ENCODE peak calls at places on chromosomes 11 and 22, in eight cellular contexts. U is tibial nerve, S is ovary, C is stomach, X is transverse colon, F is sigmoid colon, W is Peyer's patch, D is adrenal gland. R is an unnamed sample. For H3K36me3, the result is how much of the 10 kb centered on the place peaks cover.

GRCh38 chr11:86747801-86748200 is 52.5 kb upstream of the PRSS23 start:
- DNase-seq in U (no peak), S (no peak), C (no peak), X (no peak), F (no peak), W (no peak), D (no peak), R (no peak)

GRCh38 chr11:7892751-7893356 is 38.2 kb downstream of the OR10A6 start:
- DNase-seq in U (no peak), S (no peak), C (no peak), X (no peak), F (no peak), W (no peak), D (peak), R (no peak)

GRCh38 chr22:45468872-45469572 is 33.7 kb upstream of the FBLN1 start:
- DNase-seq in U (no peak), S (peak), C (no peak), X (no peak), F (no peak), W (no peak), D (no peak), R (peak)

GRCh38 chr11:62545437-62546243 is 966 bp downstream of the AHNAK start:
- DNase-seq in U (peak), S (peak), C (peak), X (peak), F (peak), W (peak), D (peak), R (peak)

GRCh38 chr11:128775513-128775912 is 81.6 kb downstream of the FLI1 start:
- DNase-seq in U (no peak), S (no peak), C (no peak), X (no peak), F (no peak), W (no peak), D (no peak), R (no peak)

GRCh38 chr11:17559341-17560087 is 12.5 kb downstream of the OTOG start:
- DNase-seq in U (no peak), S (no peak), C (no peak), X (no peak), F (peak), W (no peak), D (no peak), R (no peak)

GRCh38 chr11:111449696-111450479 is 62.3 kb downstream of the BTG4 start:
- DNase-seq in U (no peak), S (no peak), C (no peak), X (no peak), F (no peak), W (no peak), D (no peak), R (no peak)

GRCh38 chr22:45891996-45892621 is 84.9 kb downstream of the WNT7B start:
- DNase-seq in U (no peak), S (no peak), C (no peak), X (no peak), F (no peak), W (no peak), D (no peak), R (no peak)

GRCh38 chr11:45285931-45286632 is at the start of gene SYT13:
- DNase-seq in U (no peak), S (no peak), C (peak), X (peak), F (no peak), W (no peak), D (no peak), R (peak)

GRCh38 chr11:68065841-68066240 is 27.0 kb downstream of the TCIRG1 start:
- DNase-seq in U (no peak), S (no peak), C (no peak), X (no peak), F (no peak), W (no peak), D (no peak), R (no peak)

GRCh38 chr11:123086315-123086714 is 24.4 kb upstream of the HSPA8 start:
- DNase-seq in U (no peak), S (no peak), C (no peak), X (no peak), F (no peak), W (no peak), D (no peak), R (peak)

GRCh38 chr11:112355726-112356125 is 95.1 kb upstream of the PLET1 start:
- DNase-seq in U (no peak), S (peak), C (peak), X (no peak), F (no peak), W (no peak), D (peak), R (no peak)

GRCh38 chr22:50034126-50035081 is 21.8 kb upstream of the IL17REL start:
- DNase-seq in U (no peak), S (peak), C (no peak), X (no peak), F (peak), W (no peak), D (no peak), R (no peak)

GRCh38 chr11:1082728-1083620 is 8.3 kb downstream of the MUC2 start:
- DNase-seq in U (peak), S (peak), C (no peak), X (no peak), F (peak), W (no peak), D (no peak), R (no peak)

GRCh38 chr11:2588809-2589537 is 110.8 kb downstream of the KCNQ1OT1 start:
- DNase-seq in U (no peak), S (peak), C (no peak), X (peak), F (no peak), W (no peak), D (peak), R (no peak)

GRCh38 chr22:30302810-30303138 is 13.5 kb upstream of the CASTOR1 start:
- DNase-seq in U (no peak), S (no peak), C (no peak), X (no peak), F (no peak), W (no peak), D (no peak), R (no peak)
- H3K36me3 ChIP-seq in U (half or more), S (under half), C (half or more), X (under half), F (under half), W (under half), D (under half), R (under half)

GRCh38 chr11:73140213-73141030 is 1.7 kb downstream of the FCHSD2 start:
- DNase-seq in U (no peak), S (peak), C (peak), X (no peak), F (no peak), W (peak), D (peak), R (peak)

GRCh38 chr11:73141309-73142127 is 600 bp downstream of the FCHSD2 start:
- DNase-seq in U (peak), S (peak), C (peak), X (peak), F (peak), W (peak), D (peak), R (peak)

GRCh38 chr11:73139476-73140198 is 2.5 kb downstream of the FCHSD2 start:
- DNase-seq in U (no peak), S (no peak), C (no peak), X (no peak), F (no peak), W (no peak), D (no peak), R (no peak)

GRCh38 chr11:73142128-73142377 is at the start of gene FCHSD2:
- DNase-seq in U (no peak), S (no peak), C (no peak), X (no peak), F (no peak), W (no peak), D (no peak), R (no peak)

DNA sequence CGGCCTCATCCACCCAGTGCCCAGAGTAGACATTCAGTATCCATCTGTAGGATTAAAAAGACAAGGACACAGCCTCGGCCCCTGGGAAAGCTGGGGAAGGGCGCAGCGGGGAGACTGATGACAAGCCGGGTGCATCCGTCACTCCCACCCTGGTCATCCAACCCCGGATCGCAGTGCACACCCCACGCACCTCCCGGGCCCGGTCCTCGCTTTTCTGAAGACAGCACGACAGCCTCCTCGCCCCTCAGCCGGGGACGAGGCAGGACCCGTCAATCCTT is 1.1 kb downstream of the FCHSD2 start:
- DNase-seq in U (no peak), S (no peak), C (no peak), X (no peak), F (no peak), W (peak), D (peak), R (peak)
- TF ChIP-seq POLR2A in U (no peak), S (no peak), C (no peak), X (no peak), F (no peak), W (no peak), D (no peak), R (no peak)

GRCh38 chr22:23514317-23515038 is 65.6 kb downstream of the IGLL1 start:
- DNase-seq in U (no peak), S (no peak), C (no peak), X (no peak), F (peak), W (no peak), D (no peak), R (no peak)
- H3K27ac ChIP-seq in U (no peak), S (no peak), C (peak), X (peak), F (peak), W (no peak), D (no peak), R (no peak)

GRCh38 chr22:21623402-21623970 is 6.3 kb downstream of the YDJC start:
- DNase-seq in U (no peak), S (no peak), C (no peak), X (no peak), F (no peak), W (no peak), D (no peak), R (peak)
- H3K36me3 ChIP-seq in U (under half), S (under half), C (under half), X (under half), F (under half), W (under half), D (under half), R (under half)

GRCh38 chr11:32581556-32581955 is 2.1 kb upstream of the EIF3M start:
- DNase-seq in U (no peak), S (no peak), C (no peak), X (no peak), F (no peak), W (no peak), D (no peak), R (no peak)

GRCh38 chr11:32584921-32585320 is 1.3 kb downstream of the EIF3M start:
- DNase-seq in U (no peak), S (no peak), C (no peak), X (no peak), F (no peak), W (no peak), D (no peak), R (no peak)

GRCh38 chr11:32586576-32587190 is 3.1 kb downstream of the EIF3M start:
- DNase-seq in U (no peak), S (no peak), C (no peak), X (no peak), F (no peak), W (no peak), D (peak), R (no peak)

GRCh38 chr11:32580967-32581366 is 2.7 kb upstream of the EIF3M start:
- DNase-seq in U (no peak), S (no peak), C (no peak), X (no peak), F (no peak), W (no peak), D (no peak), R (no peak)

DNA sequence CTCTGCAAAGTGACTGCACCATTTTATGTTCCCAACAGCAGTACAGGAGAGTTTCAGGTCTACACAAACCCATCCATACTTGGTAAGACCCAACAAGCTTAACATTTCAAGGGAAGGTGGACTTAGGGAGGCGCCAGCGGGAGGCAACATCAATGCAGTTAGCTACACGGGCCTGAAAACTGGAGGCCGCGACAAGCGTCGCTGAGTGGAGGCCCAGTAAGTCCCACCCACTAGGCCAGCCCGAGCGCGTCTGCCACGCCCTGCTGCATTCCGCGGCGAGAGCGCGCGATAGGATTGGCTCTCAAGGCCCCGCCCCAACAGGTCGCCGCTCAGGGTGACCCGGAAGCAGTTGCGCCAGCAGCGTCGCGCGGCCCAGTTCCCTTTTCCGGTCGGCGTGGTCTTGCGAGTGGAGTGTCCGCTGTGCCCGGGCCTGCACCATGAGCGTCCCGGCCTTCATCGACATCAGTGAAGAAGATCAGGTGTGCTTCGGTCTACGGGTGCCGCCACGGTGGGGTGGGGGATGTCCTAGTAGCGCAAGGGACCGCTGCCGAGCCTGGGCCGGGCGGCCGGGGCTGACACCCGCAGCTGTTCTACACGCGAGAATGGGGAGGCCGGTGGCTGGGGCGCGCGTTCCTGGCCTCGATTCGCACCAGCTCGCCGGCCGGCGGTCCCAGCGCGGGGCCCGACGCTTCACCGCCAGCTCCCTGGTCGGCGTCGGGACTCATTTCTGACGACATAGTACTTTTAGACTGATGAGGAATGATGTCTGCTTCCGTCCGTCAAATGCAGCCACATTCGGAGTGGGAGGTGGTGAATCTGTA is at the start of gene EIF3M:
- DNase-seq in U (peak), S (peak), C (peak), X (peak), F (peak), W (peak), D (peak), R (peak)
- TF ChIP-seq POLR2A in U (no peak), S (peak), C (no peak), X (peak), F (peak), W (peak), D (peak), R (no peak)